ENCODE peak calls at places on chromosomes 16 and 17, in nine cellular contexts. One of them, this sample, is unnamed.

GRCh38 chr17:372157-373152 is 19.8 kb upstream of the RPH3AL start:
- DNase-seq in ovary: no peak
- DNase-seq in K562: no peak
- DNase-seq in stomach: no peak
- DNase-seq in GM12892: no peak
- DNase-seq in GM12891: no peak
- DNase-seq in A549: no peak
- DNase-seq in heart left ventricle: no peak
- DNase-seq in thyroid gland: no peak
- DNase-seq in this sample: no peak

GRCh38 chr16:21565816-21566669 is 33.3 kb upstream of the METTL9 start:
- DNase-seq in ovary: no peak
- DNase-seq in K562: no peak
- DNase-seq in stomach: peak; percentile 23
- DNase-seq in GM12892: no peak
- DNase-seq in GM12891: no peak
- DNase-seq in A549: no peak
- DNase-seq in heart left ventricle: no peak
- DNase-seq in thyroid gland: no peak
- DNase-seq in this sample: no peak

GRCh38 chr17:1762906-1763829 is 1.3 kb downstream of the SERPINF1 start:
- DNase-seq in ovary: peak; percentile 81
- DNase-seq in K562: peak; percentile 68
- DNase-seq in stomach: no peak
- DNase-seq in GM12892: no peak
- DNase-seq in GM12891: no peak
- DNase-seq in A549: peak; percentile 38
- DNase-seq in heart left ventricle: peak; percentile 77
- DNase-seq in thyroid gland: no peak
- DNase-seq in this sample: no peak

GRCh38 chr17:15892679-15893332 is 52.1 kb upstream of the ADORA2B start:
- DNase-seq in ovary: no peak
- DNase-seq in K562: no peak
- DNase-seq in stomach: no peak
- DNase-seq in GM12892: no peak
- DNase-seq in GM12891: no peak
- DNase-seq in A549: peak; percentile 81
- DNase-seq in heart left ventricle: no peak
- DNase-seq in thyroid gland: no peak
- DNase-seq in this sample: no peak

GRCh38 chr16:1492082-1492922 is 858 bp upstream of the TELO2 start:
- DNase-seq in ovary: no peak
- DNase-seq in K562: no peak
- DNase-seq in stomach: no peak
- DNase-seq in GM12892: no peak
- DNase-seq in GM12891: no peak
- DNase-seq in A549: no peak
- DNase-seq in heart left ventricle: no peak
- DNase-seq in thyroid gland: no peak
- DNase-seq in this sample: no peak

GRCh38 chr16:79163666-79164377 is 436.7 kb downstream of the MAF start:
- DNase-seq in ovary: no peak
- DNase-seq in K562: no peak
- DNase-seq in stomach: no peak
- DNase-seq in GM12892: no peak
- DNase-seq in GM12891: no peak
- DNase-seq in A549: no peak
- DNase-seq in heart left ventricle: peak; percentile 37
- DNase-seq in thyroid gland: no peak
- DNase-seq in this sample: no peak

GRCh38 chr17:7589891-7590611 is at the start of gene SOX15:
- DNase-seq in ovary: no peak
- DNase-seq in K562: no peak
- DNase-seq in stomach: no peak
- DNase-seq in GM12892: no peak
- DNase-seq in GM12891: no peak
- DNase-seq in A549: no peak
- DNase-seq in heart left ventricle: peak; percentile 36
- DNase-seq in thyroid gland: no peak
- DNase-seq in this sample: peak; percentile 55

GRCh38 chr16:88685156-88686061 is 898 bp downstream of the SNAI3 start:
- DNase-seq in ovary: no peak
- DNase-seq in K562: peak; percentile 64
- DNase-seq in stomach: no peak
- DNase-seq in GM12892: no peak
- DNase-seq in GM12891: no peak
- DNase-seq in A549: peak; percentile 37
- DNase-seq in heart left ventricle: no peak
- DNase-seq in thyroid gland: peak; percentile 31
- DNase-seq in this sample: peak; percentile 78

GRCh38 chr17:65442691-65443090 is 118.8 kb downstream of the AXIN2 start:
- DNase-seq in ovary: no peak
- DNase-seq in K562: no peak
- DNase-seq in stomach: no peak
- DNase-seq in GM12892: no peak
- DNase-seq in GM12891: no peak
- DNase-seq in A549: no peak
- DNase-seq in heart left ventricle: no peak
- DNase-seq in thyroid gland: no peak
- DNase-seq in this sample: no peak

GRCh38 chr16:16143038-16143763 is 80.1 kb downstream of the ABCC6 start:
- DNase-seq in ovary: no peak
- DNase-seq in K562: peak; percentile 79
- DNase-seq in stomach: no peak
- DNase-seq in GM12892: no peak
- DNase-seq in GM12891: no peak
- DNase-seq in A549: peak; percentile 50
- DNase-seq in heart left ventricle: no peak
- DNase-seq in thyroid gland: peak; percentile 65
- DNase-seq in this sample: peak; percentile 35

GRCh38 chr16:57024894-57025680 is 35.7 kb downstream of the NLRC5 start:
- DNase-seq in ovary: no peak
- DNase-seq in K562: no peak
- DNase-seq in stomach: no peak
- DNase-seq in GM12892: no peak
- DNase-seq in GM12891: no peak
- DNase-seq in A549: no peak
- DNase-seq in heart left ventricle: no peak
- DNase-seq in thyroid gland: no peak
- DNase-seq in this sample: no peak

GRCh38 chr16:14628806-14629611 is 1.1 kb downstream of the PARN start:
- DNase-seq in ovary: no peak
- DNase-seq in K562: no peak
- DNase-seq in stomach: no peak
- DNase-seq in GM12892: no peak
- DNase-seq in GM12891: no peak
- DNase-seq in A549: no peak
- DNase-seq in heart left ventricle: no peak
- DNase-seq in thyroid gland: no peak
- DNase-seq in this sample: no peak

GRCh38 chr17:7177954-7178477 is 1.2 kb downstream of the ASGR1 start:
- DNase-seq in ovary: no peak
- DNase-seq in K562: peak; percentile 34
- DNase-seq in stomach: no peak
- DNase-seq in GM12892: no peak
- DNase-seq in GM12891: no peak
- DNase-seq in A549: no peak
- DNase-seq in heart left ventricle: no peak
- DNase-seq in thyroid gland: peak; percentile 28
- DNase-seq in this sample: peak; percentile 53

GRCh38 chr16:17105239-17105721 is 365.5 kb downstream of the XYLT1 start:
- DNase-seq in ovary: no peak
- DNase-seq in K562: no peak
- DNase-seq in stomach: no peak
- DNase-seq in GM12892: no peak
- DNase-seq in GM12891: no peak
- DNase-seq in A549: no peak
- DNase-seq in heart left ventricle: no peak
- DNase-seq in thyroid gland: no peak
- DNase-seq in this sample: no peak

GRCh38 chr17:80845863-80846671 is 145.6 kb upstream of the CHMP6 start:
- DNase-seq in ovary: no peak
- DNase-seq in K562: no peak
- DNase-seq in stomach: no peak
- DNase-seq in GM12892: no peak
- DNase-seq in GM12891: no peak
- DNase-seq in A549: no peak
- DNase-seq in heart left ventricle: no peak
- DNase-seq in thyroid gland: no peak
- DNase-seq in this sample: no peak

GRCh38 chr17:17871913-17872312 is 35.1 kb upstream of the SREBF1 start:
- DNase-seq in ovary: no peak
- DNase-seq in K562: no peak
- DNase-seq in stomach: no peak
- DNase-seq in GM12892: no peak
- DNase-seq in GM12891: no peak
- DNase-seq in A549: no peak
- DNase-seq in heart left ventricle: no peak
- DNase-seq in thyroid gland: no peak
- DNase-seq in this sample: no peak

GRCh38 chr17:78734841-78735641 is 47.0 kb downstream of the CYTH1 start:
- DNase-seq in ovary: no peak
- DNase-seq in K562: peak; percentile 14
- DNase-seq in stomach: no peak
- DNase-seq in GM12892: no peak
- DNase-seq in GM12891: no peak
- DNase-seq in A549: no peak
- DNase-seq in heart left ventricle: no peak
- DNase-seq in thyroid gland: peak; percentile 26
- DNase-seq in this sample: no peak
- TF ChIP-seq POLR2A in ovary: no peak
- TF ChIP-seq POLR2A in K562: no peak
- TF ChIP-seq POLR2A in stomach: no peak
- TF ChIP-seq POLR2A in GM12892: peak; percentile 60
- TF ChIP-seq POLR2A in GM12891: no peak
- TF ChIP-seq POLR2A in A549: no peak
- TF ChIP-seq POLR2A in heart left ventricle: no peak
- TF ChIP-seq POLR2A in thyroid gland: no peak
- TF ChIP-seq POLR2A in this sample: no peak

DNA sequence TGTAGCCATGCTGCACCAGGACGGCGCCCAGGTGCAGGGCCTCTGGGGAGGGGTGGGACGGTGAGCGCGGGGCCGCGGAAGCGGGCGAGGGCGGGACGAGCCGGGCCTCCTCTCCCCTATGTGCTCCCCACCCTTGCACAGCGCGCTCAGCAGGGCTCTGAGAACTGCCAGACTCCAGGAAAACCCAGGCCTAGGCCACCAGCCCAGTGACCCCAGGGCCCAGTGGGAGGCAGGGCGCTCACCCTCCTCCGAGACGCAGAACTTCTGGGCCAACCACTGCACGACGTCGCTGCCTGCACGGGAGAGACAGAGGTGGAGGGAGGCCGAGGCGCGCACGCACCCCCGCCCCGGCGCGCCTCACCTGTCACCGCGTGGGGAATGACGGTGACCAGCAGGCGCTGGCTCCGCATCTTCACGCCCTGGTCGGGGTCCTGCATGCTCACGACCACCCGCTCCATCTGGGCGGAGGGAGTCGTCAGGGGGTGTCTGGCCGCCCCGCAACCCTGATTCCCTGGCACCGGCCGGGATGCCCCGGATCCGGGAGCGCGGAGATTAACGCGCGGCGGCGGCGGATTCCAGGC is 613 bp downstream of the RGS11 start:
- DNase-seq in ovary: no peak
- DNase-seq in K562: no peak
- DNase-seq in stomach: no peak
- DNase-seq in GM12892: peak; percentile 45
- DNase-seq in GM12891: peak; percentile 64
- DNase-seq in A549: no peak
- DNase-seq in heart left ventricle: no peak
- DNase-seq in thyroid gland: no peak
- DNase-seq in this sample: no peak
- TF ChIP-seq POLR2A in ovary: no peak
- TF ChIP-seq POLR2A in K562: no peak
- TF ChIP-seq POLR2A in stomach: no peak
- TF ChIP-seq POLR2A in GM12892: no peak
- TF ChIP-seq POLR2A in GM12891: no peak
- TF ChIP-seq POLR2A in A549: no peak
- TF ChIP-seq POLR2A in heart left ventricle: no peak
- TF ChIP-seq POLR2A in thyroid gland: no peak
- TF ChIP-seq POLR2A in this sample: no peak

DNA sequence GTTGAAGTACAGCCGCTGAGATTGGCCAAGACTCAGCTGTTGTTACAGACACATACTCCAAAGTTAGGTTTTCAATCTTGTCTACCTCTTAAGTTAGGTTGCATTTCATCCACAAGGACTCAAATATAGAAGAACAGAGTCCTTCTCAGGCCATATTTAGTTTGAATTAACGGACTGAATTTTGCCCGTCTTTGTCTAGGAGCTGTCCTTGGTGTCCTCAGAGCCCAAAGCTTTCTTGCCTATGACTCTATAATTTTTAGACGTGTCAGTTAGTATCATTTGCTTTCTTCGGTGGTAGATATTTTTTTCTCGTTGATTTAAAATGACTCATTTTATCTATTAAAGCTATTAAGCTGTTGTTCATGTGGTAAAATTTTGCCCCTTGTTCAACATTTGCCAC is 403.2 kb downstream of the HS3ST3B1 start:
- DNase-seq in ovary: no peak
- DNase-seq in K562: no peak
- DNase-seq in stomach: no peak
- DNase-seq in GM12892: no peak
- DNase-seq in GM12891: no peak
- DNase-seq in A549: no peak
- DNase-seq in heart left ventricle: no peak
- DNase-seq in thyroid gland: no peak
- DNase-seq in this sample: no peak
- TF ChIP-seq POLR2A in ovary: no peak
- TF ChIP-seq POLR2A in K562: no peak
- TF ChIP-seq POLR2A in stomach: no peak
- TF ChIP-seq POLR2A in GM12892: no peak
- TF ChIP-seq POLR2A in GM12891: no peak
- TF ChIP-seq POLR2A in A549: no peak
- TF ChIP-seq POLR2A in heart left ventricle: no peak
- TF ChIP-seq POLR2A in thyroid gland: no peak
- TF ChIP-seq POLR2A in this sample: no peak

GRCh38 chr16:30896890-30897730 is 696 bp downstream of the CTF1 start:
- DNase-seq in ovary: peak; percentile 90
- DNase-seq in K562: peak; percentile 78
- DNase-seq in stomach: peak; percentile 92
- DNase-seq in GM12892: peak; percentile 69
- DNase-seq in GM12891: peak; percentile 59
- DNase-seq in A549: peak; percentile 89
- DNase-seq in heart left ventricle: peak; percentile 97
- DNase-seq in thyroid gland: peak; percentile 90
- DNase-seq in this sample: peak; percentile 89
- TF ChIP-seq POLR2A in ovary: no peak
- TF ChIP-seq POLR2A in K562: peak; percentile 82
- TF ChIP-seq POLR2A in stomach: no peak
- TF ChIP-seq POLR2A in GM12892: no peak
- TF ChIP-seq POLR2A in GM12891: no peak
- TF ChIP-seq POLR2A in A549: no peak
- TF ChIP-seq POLR2A in heart left ventricle: no peak
- TF ChIP-seq POLR2A in thyroid gland: no peak
- TF ChIP-seq POLR2A in this sample: peak; percentile 47

This sample was measured in H54.